ENCODE peak calls at places on chromosome 2, in seven cellular contexts. One of them, this sample, is unnamed.

GRCh38 chr2:10057231-10058107 is 14.1 kb downstream of the KLF11 start:
- DNase-seq in midbrain: no peak
- DNase-seq in progenitor cell of endocrine pancreas: peak
- DNase-seq in fibroblast of the aortic adventitia: peak
- DNase-seq in pancreas: no peak
- DNase-seq in dorsolateral prefrontal cortex: no peak
- DNase-seq in NCI-H1417: no peak
- DNase-seq in this sample: peak

GRCh38 chr2:75589344-75590105 is 28.8 kb upstream of the EVA1A start:
- DNase-seq in midbrain: no peak
- DNase-seq in progenitor cell of endocrine pancreas: no peak
- DNase-seq in fibroblast of the aortic adventitia: peak
- DNase-seq in pancreas: no peak
- DNase-seq in dorsolateral prefrontal cortex: no peak
- DNase-seq in NCI-H1417: no peak
- DNase-seq in this sample: no peak

GRCh38 chr2:80689106-80689505 is 384.6 kb upstream of the LRRTM1 start:
- DNase-seq in midbrain: no peak
- DNase-seq in progenitor cell of endocrine pancreas: no peak
- DNase-seq in fibroblast of the aortic adventitia: no peak
- DNase-seq in pancreas: no peak
- DNase-seq in dorsolateral prefrontal cortex: no peak
- DNase-seq in NCI-H1417: no peak
- DNase-seq in this sample: no peak

GRCh38 chr2:231017250-231017636 is 20.1 kb upstream of the C2orf72 start:
- DNase-seq in midbrain: peak
- DNase-seq in progenitor cell of endocrine pancreas: no peak
- DNase-seq in fibroblast of the aortic adventitia: no peak
- DNase-seq in pancreas: no peak
- DNase-seq in dorsolateral prefrontal cortex: peak
- DNase-seq in NCI-H1417: no peak
- DNase-seq in this sample: no peak

GRCh38 chr2:234950730-234951385 is 959 bp upstream of the SH3BP4 start:
- DNase-seq in midbrain: no peak
- DNase-seq in progenitor cell of endocrine pancreas: no peak
- DNase-seq in fibroblast of the aortic adventitia: peak
- DNase-seq in pancreas: no peak
- DNase-seq in dorsolateral prefrontal cortex: no peak
- DNase-seq in NCI-H1417: no peak
- DNase-seq in this sample: no peak

GRCh38 chr2:172095146-172095904 is 7.4 kb downstream of the DLX2 start:
- DNase-seq in midbrain: no peak
- DNase-seq in progenitor cell of endocrine pancreas: no peak
- DNase-seq in fibroblast of the aortic adventitia: peak
- DNase-seq in pancreas: peak
- DNase-seq in dorsolateral prefrontal cortex: peak
- DNase-seq in NCI-H1417: no peak
- DNase-seq in this sample: peak

GRCh38 chr2:118971245-118972122 is 29.5 kb downstream of the MARCO start:
- DNase-seq in midbrain: no peak
- DNase-seq in progenitor cell of endocrine pancreas: no peak
- DNase-seq in fibroblast of the aortic adventitia: no peak
- DNase-seq in pancreas: no peak
- DNase-seq in dorsolateral prefrontal cortex: no peak
- DNase-seq in NCI-H1417: no peak
- DNase-seq in this sample: peak

GRCh38 chr2:242027676-242028450 is 158.3 kb downstream of the RTP5 start:
- DNase-seq in midbrain: no peak
- DNase-seq in progenitor cell of endocrine pancreas: peak
- DNase-seq in fibroblast of the aortic adventitia: no peak
- DNase-seq in pancreas: peak
- DNase-seq in dorsolateral prefrontal cortex: no peak
- DNase-seq in NCI-H1417: no peak
- DNase-seq in this sample: no peak

GRCh38 chr2:40463112-40463511 is 11.2 kb upstream of the SLC8A1 start:
- DNase-seq in midbrain: no peak
- DNase-seq in progenitor cell of endocrine pancreas: no peak
- DNase-seq in fibroblast of the aortic adventitia: no peak
- DNase-seq in pancreas: no peak
- DNase-seq in dorsolateral prefrontal cortex: no peak
- DNase-seq in NCI-H1417: no peak
- DNase-seq in this sample: no peak

GRCh38 chr2:227717687-227718567 is at the start of gene SLC19A3:
- DNase-seq in midbrain: peak
- DNase-seq in progenitor cell of endocrine pancreas: peak
- DNase-seq in fibroblast of the aortic adventitia: peak
- DNase-seq in pancreas: peak
- DNase-seq in dorsolateral prefrontal cortex: peak
- DNase-seq in NCI-H1417: peak
- DNase-seq in this sample: peak

GRCh38 chr2:239956818-239957261 is 68.3 kb downstream of the NDUFA10 start:
- DNase-seq in midbrain: no peak
- DNase-seq in progenitor cell of endocrine pancreas: no peak
- DNase-seq in fibroblast of the aortic adventitia: no peak
- DNase-seq in pancreas: no peak
- DNase-seq in dorsolateral prefrontal cortex: no peak
- DNase-seq in NCI-H1417: no peak
- DNase-seq in this sample: no peak

GRCh38 chr2:239263937-239264837 is 136.6 kb downstream of the HDAC4 start:
- DNase-seq in midbrain: no peak
- DNase-seq in progenitor cell of endocrine pancreas: no peak
- DNase-seq in fibroblast of the aortic adventitia: peak
- DNase-seq in pancreas: no peak
- DNase-seq in dorsolateral prefrontal cortex: peak
- DNase-seq in NCI-H1417: no peak
- DNase-seq in this sample: no peak

GRCh38 chr2:216619411-216620393 is 13.5 kb upstream of the IGFBP2 start:
- DNase-seq in midbrain: no peak
- DNase-seq in progenitor cell of endocrine pancreas: no peak
- DNase-seq in fibroblast of the aortic adventitia: peak
- DNase-seq in pancreas: no peak
- DNase-seq in dorsolateral prefrontal cortex: no peak
- DNase-seq in NCI-H1417: peak
- DNase-seq in this sample: no peak

GRCh38 chr2:128410035-128410757 is 91.5 kb upstream of the HS6ST1 start:
- DNase-seq in midbrain: no peak
- DNase-seq in progenitor cell of endocrine pancreas: peak
- DNase-seq in fibroblast of the aortic adventitia: no peak
- DNase-seq in pancreas: peak
- DNase-seq in dorsolateral prefrontal cortex: no peak
- DNase-seq in NCI-H1417: no peak
- DNase-seq in this sample: no peak

GRCh38 chr2:6855860-6856547 is 9.7 kb downstream of the CMPK2 start:
- DNase-seq in midbrain: no peak
- DNase-seq in progenitor cell of endocrine pancreas: no peak
- DNase-seq in fibroblast of the aortic adventitia: no peak
- DNase-seq in pancreas: no peak
- DNase-seq in dorsolateral prefrontal cortex: no peak
- DNase-seq in NCI-H1417: no peak
- DNase-seq in this sample: no peak

GRCh38 chr2:121002597-121002996 is 266.9 kb downstream of the GLI2 start:
- DNase-seq in midbrain: no peak
- DNase-seq in progenitor cell of endocrine pancreas: no peak
- DNase-seq in fibroblast of the aortic adventitia: no peak
- DNase-seq in pancreas: no peak
- DNase-seq in dorsolateral prefrontal cortex: no peak
- DNase-seq in NCI-H1417: no peak
- DNase-seq in this sample: no peak

GRCh38 chr2:223457301-223457700 is 144.9 kb downstream of the SCG2 start:
- DNase-seq in midbrain: no peak
- DNase-seq in progenitor cell of endocrine pancreas: no peak
- DNase-seq in fibroblast of the aortic adventitia: peak
- DNase-seq in pancreas: no peak
- DNase-seq in dorsolateral prefrontal cortex: no peak
- DNase-seq in NCI-H1417: no peak
- DNase-seq in this sample: no peak

GRCh38 chr2:9703701-9704221 is 73.0 kb upstream of the YWHAQ start:
- DNase-seq in midbrain: no peak
- DNase-seq in progenitor cell of endocrine pancreas: no peak
- DNase-seq in fibroblast of the aortic adventitia: peak
- DNase-seq in pancreas: no peak
- DNase-seq in dorsolateral prefrontal cortex: no peak
- DNase-seq in NCI-H1417: no peak
- DNase-seq in this sample: no peak

This sample was measured in foreskin keratinocyte.